ENCODE peak calls at places on chromosomes 5 and 9, in five cellular contexts. M is heart right ventricle, Z is HCT116, X is Panc1, S is right cardiac atrium. O is an unnamed sample.

GRCh38 chr9:130426883-130427282 is 17.9 kb upstream of the ASS1 start:
- ATAC-seq in X (no peak), S (peak; percentile 79), M (peak; percentile 57), Z (peak; percentile 94), O (peak; percentile 31)

GRCh38 chr5:42993516-42994284 is 46.4 kb downstream of the ANXA2R start:
- ATAC-seq in X (no peak), S (peak; percentile 21), Z (no peak), M (peak; percentile 14), O (no peak)

GRCh38 chr5:86679529-86679928 is 61.8 kb downstream of the COX7C start:
- ATAC-seq in X (peak; percentile 51), M (peak; percentile 89), S (peak; percentile 99), Z (peak; percentile 84), O (peak; percentile 87)

GRCh38 chr5:94632024-94632423 is 13.6 kb downstream of the SLF1 start:
- ATAC-seq in Z (no peak), S (no peak), X (no peak), M (no peak), O (no peak)

GRCh38 chr5:66864240-66864884 is 268.2 kb downstream of the MAST4 start:
- ATAC-seq in Z (peak; percentile 70), M (peak; percentile 41), X (no peak), S (peak; percentile 50), O (no peak)

GRCh38 chr9:72168075-72168474 is 18.8 kb downstream of the GDA start:
- ATAC-seq in S (no peak), M (no peak), Z (no peak), X (no peak), O (no peak)

GRCh38 chr5:80054682-80055081 is 19.5 kb downstream of the THBS4 start:
- ATAC-seq in S (no peak), X (no peak), Z (peak; percentile 52), M (no peak), O (no peak)

GRCh38 chr9:89945133-89945532 is 340.3 kb downstream of the GADD45G start:
- ATAC-seq in S (no peak), M (no peak), Z (peak; percentile 77), X (no peak), O (no peak)

GRCh38 chr5:26757941-26758340 is 280.4 kb downstream of the CDH9 start:
- ATAC-seq in Z (no peak), M (no peak), X (no peak), S (no peak), O (no peak)

DNA sequence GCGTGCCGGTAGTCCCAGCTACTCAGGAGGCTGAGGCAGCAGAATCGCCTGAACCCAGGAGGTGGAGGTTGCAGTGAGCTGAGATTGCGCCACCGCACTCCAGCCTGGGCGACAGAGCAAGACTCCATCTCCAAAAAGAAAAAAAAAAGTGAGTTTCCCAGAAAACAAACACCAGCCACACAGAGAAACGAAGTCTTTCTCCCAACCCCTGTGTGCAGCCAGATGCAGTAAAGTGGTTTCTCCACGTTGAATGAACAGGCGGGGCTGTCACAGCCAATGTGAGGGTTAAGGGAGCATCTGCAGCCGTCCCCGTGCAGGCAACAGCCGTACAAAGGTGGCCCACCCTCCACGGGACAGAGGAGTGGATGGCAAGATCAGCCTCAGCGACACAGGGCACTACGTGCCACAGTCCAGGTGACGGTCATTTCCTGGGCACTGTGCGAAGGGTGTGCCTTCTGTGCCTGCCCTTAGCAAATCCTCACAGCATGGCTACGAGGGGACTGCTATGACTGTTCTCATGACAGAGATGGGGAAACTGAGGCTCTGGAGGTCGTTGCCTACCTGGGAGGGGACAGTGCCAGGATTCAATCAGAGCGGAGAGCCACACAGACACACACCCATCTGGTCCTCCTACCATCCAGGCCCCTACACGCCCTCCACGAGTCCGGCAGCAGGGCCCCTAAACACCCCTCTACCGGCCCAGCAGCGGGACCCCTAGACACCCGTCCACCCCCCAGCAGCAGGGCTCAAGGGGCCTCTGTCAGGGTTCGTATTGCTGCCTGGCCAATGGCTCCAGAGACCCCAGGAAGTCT is 2.4 kb downstream of the VAV2 start:
- ATAC-seq in Z (no peak), S (no peak), M (no peak), X (no peak), O (no peak)
- H3K4me3 ChIP-seq in Z (no peak overlapping the region), S (no peak overlapping the region), M (no peak overlapping the region), X (no peak overlapping the region), O (no peak overlapping the region)

DNA sequence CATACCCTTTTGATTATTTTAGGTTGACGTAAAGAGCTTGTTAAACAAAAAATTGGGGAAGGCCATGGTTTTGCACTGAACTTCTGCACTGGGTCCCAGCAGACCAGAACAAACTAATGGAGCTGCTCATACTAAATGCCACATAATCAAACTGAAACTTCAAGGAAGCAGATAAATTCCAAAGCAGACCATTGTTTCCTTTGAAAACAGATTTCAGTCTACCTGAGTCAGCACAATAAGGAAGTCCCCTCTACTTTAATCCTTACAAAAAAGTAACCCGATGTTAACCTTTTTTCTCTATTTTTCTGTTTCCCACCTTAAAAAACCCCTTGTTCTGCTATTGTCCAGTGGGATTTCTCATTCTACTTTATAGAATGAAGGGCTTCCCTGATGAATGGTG is 39.2 kb downstream of the WDR36 start:
- ATAC-seq in M (no peak), X (no peak), S (no peak), Z (no peak), O (no peak)
- H3K27ac ChIP-seq in M (no peak overlapping the region), X (no peak overlapping the region), S (no peak overlapping the region), Z (no peak overlapping the region), O (no peak overlapping the region)

GRCh38 chr5:11504083-11504785 is 400.0 kb downstream of the CTNND2 start:
- ATAC-seq in S (peak; percentile 36), Z (no peak), X (no peak), M (no peak), O (no peak)

GRCh38 chr5:11502783-11503182 is 401.5 kb downstream of the CTNND2 start:
- ATAC-seq in M (no peak), X (no peak), Z (no peak), S (no peak), O (no peak)

GRCh38 chr5:11507156-11507910 is 396.9 kb downstream of the CTNND2 start:
- ATAC-seq in M (no peak), Z (no peak), X (no peak), S (no peak), O (no peak)

GRCh38 chr5:11509793-11510192 is 394.5 kb downstream of the CTNND2 start:
- ATAC-seq in M (no peak), S (no peak), X (no peak), Z (no peak), O (no peak)

GRCh38 chr5:11504794-11505193 is 399.5 kb downstream of the CTNND2 start:
- ATAC-seq in Z (no peak), S (peak; percentile 71), M (no peak), X (no peak), O (no peak)
- H3K4me3 ChIP-seq in Z (no peak overlapping the region), S (no peak overlapping the region), M (no peak overlapping the region), X (no peak overlapping the region), O (no peak overlapping the region)

GRCh38 chr9:135959814-135960213 is 1.4 kb downstream of the UBAC1 start:
- ATAC-seq in M (no peak), S (no peak), Z (no peak), X (no peak), O (no peak)
- H3K27ac ChIP-seq in M (peak overlapping the region; percentile 98), S (no peak overlapping the region), Z (no peak overlapping the region), X (peak overlapping the region; percentile 71), O (peak overlapping the region; percentile 91)

GRCh38 chr9:125544988-125545651 is 161.9 kb downstream of the MAPKAP1 start:
- ATAC-seq in Z (no peak), X (no peak), M (no peak), S (peak; percentile 74), O (peak; percentile 81)
- H3K4me3 ChIP-seq in Z (no peak overlapping the region), X (no peak overlapping the region), M (no peak overlapping the region), S (no peak overlapping the region), O (no peak overlapping the region)

GRCh38 chr5:151740958-151741373 is 17.5 kb downstream of the ATOX1 start:
- ATAC-seq in M (no peak), Z (no peak), S (peak; percentile 3), X (peak; percentile 37), O (no peak)
- H3K27ac ChIP-seq in M (peak overlapping the region; percentile 40), Z (no peak overlapping the region), S (peak overlapping the region; percentile 25), X (peak overlapping the region; percentile 90), O (peak overlapping the region; percentile 75)

GRCh38 chr5:149363936-149364335 is 6.1 kb downstream of the PCYOX1L start:
- ATAC-seq in M (no peak), S (no peak), Z (no peak), X (no peak), O (no peak)
- H3K4me3 ChIP-seq in M (no peak overlapping the region), S (no peak overlapping the region), Z (no peak overlapping the region), X (no peak overlapping the region), O (no peak overlapping the region)

DNA sequence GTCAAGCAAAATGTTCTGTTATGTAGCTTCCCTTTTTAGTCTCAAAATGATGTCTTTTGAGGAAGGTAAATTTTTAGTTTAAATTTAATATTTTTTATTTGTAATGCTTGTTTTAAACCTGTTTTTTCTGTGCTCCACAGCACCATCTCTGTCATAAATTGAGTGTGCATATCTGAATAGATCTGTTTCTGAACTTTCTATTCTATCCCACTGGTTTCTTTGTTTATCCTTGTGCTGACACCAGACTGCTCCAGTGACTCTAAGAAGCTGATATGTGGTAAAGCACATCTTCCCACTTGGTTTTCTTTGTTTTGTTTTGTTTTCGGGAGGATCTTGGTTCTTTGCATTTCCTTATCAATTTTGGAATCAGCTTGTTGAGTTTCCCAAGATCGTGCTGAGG is 7.1 kb upstream of the RNF145 start:
- ATAC-seq in M (no peak), S (no peak), Z (no peak), X (no peak), O (no peak)
- H3K27ac ChIP-seq in M (no peak overlapping the region), S (no peak overlapping the region), Z (no peak overlapping the region), X (no peak overlapping the region), O (no peak overlapping the region)

GRCh38 chr5:181160144-181160754 is 12.9 kb downstream of the OR2V2 start:
- ATAC-seq in X (peak; percentile 54), S (peak; percentile 67), Z (peak; percentile 19), M (peak; percentile 44), O (peak; percentile 80)
- H3K4me3 ChIP-seq in X (peak overlapping the region; percentile 61), S (no peak overlapping the region), Z (no peak overlapping the region), M (no peak overlapping the region), O (peak overlapping the region; percentile 41)

DNA sequence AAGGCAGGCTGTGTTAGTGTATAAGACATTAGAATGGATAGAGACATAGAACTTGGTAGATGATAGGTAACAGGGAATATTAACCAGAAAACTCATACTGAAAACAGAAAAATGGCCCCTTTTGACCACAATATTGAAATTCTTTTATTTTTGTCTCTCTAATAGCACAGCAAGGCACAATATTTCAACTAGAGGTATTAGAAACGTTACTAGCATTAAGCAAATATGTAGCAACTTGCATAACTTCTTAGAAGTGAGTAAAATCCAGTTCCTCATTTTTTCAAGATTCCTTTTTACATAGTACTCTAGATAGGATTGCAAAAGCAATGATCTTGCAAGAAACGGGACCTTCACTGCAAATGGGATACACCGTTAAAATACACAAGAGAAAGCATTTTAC is 102.7 kb upstream of the VCAN start:
- ATAC-seq in X (no peak), M (no peak), Z (no peak), S (peak; percentile 40), O (peak; percentile 56)
- H3K27ac ChIP-seq in X (no peak overlapping the region), M (no peak overlapping the region), Z (no peak overlapping the region), S (no peak overlapping the region), O (no peak overlapping the region)